ENCODE peak calls at places on chromosomes 16 and 17, in seven cellular contexts. B is AG04450, W is transverse colon, T is NT2/D1, P is tibial artery, A is mucosa of descending colon, X is prostate gland. Y is an unnamed sample. For H3K9me3, the result is how much of the 10 kb centered on the place peaks cover.

GRCh38 chr17:62869885-62870580 is 61.9 kb upstream of the MARCHF10 start:
- DNase-seq in X (no peak), W (no peak), P (no peak), A (no peak), B (no peak), T (peak), Y (no peak)

GRCh38 chr17:42804918-42805367 is 6.3 kb downstream of the CNTD1 start:
- DNase-seq in W (peak), B (no peak), X (peak), A (no peak), P (no peak), T (no peak), Y (no peak)

GRCh38 chr17:39045948-39046679 is 78.9 kb upstream of the FBXO47 start:
- DNase-seq in W (no peak), B (no peak), X (no peak), A (no peak), P (no peak), T (no peak), Y (no peak)

GRCh38 chr17:17783121-17783824 is 53.5 kb downstream of the SREBF1 start:
- DNase-seq in A (peak), W (peak), X (peak), B (no peak), P (peak), T (no peak), Y (no peak)

GRCh38 chr17:66702106-66702936 is 132.6 kb upstream of the CACNG5 start:
- DNase-seq in T (no peak), A (no peak), B (no peak), P (no peak), W (no peak), X (no peak), Y (no peak)

GRCh38 chr16:85348921-85349334 is 236.7 kb upstream of the CIBAR2 start:
- DNase-seq in T (no peak), P (no peak), W (no peak), A (no peak), X (no peak), B (no peak), Y (no peak)

GRCh38 chr17:68819465-68819864 is 135.7 kb downstream of the ABCA8 start:
- DNase-seq in B (no peak), P (no peak), W (no peak), A (no peak), X (no peak), T (no peak), Y (no peak)

GRCh38 chr17:29570521-29570920 is 2.0 kb downstream of the TP53I13 start:
- DNase-seq in T (no peak), A (peak), P (peak), X (no peak), B (no peak), W (peak), Y (no peak)

GRCh38 chr17:75105269-75106080 is 4.3 kb upstream of the ARMC7 start:
- DNase-seq in P (no peak), T (no peak), X (peak), B (no peak), W (peak), A (peak), Y (peak)

GRCh38 chr16:83606486-83607030 is 201.2 kb upstream of the HSBP1 start:
- DNase-seq in A (no peak), B (no peak), T (no peak), P (no peak), X (no peak), W (no peak), Y (no peak)

GRCh38 chr16:86480444-86480843 is 29.9 kb upstream of the FOXF1 start:
- DNase-seq in P (no peak), B (no peak), T (no peak), X (no peak), A (no peak), W (no peak), Y (no peak)

GRCh38 chr17:79658811-79659207 is 48.0 kb upstream of the RBFOX3 start:
- DNase-seq in T (peak), P (no peak), X (peak), B (no peak), W (peak), A (peak), Y (no peak)

GRCh38 chr16:23948949-23949392 is 113.2 kb downstream of the PRKCB start:
- DNase-seq in B (no peak), W (peak), A (peak), P (no peak), T (no peak), X (no peak), Y (no peak)

GRCh38 chr17:81717766-81718089 is 5.6 kb downstream of the SLC25A10 start:
- DNase-seq in X (no peak), B (no peak), T (no peak), P (no peak), A (no peak), W (no peak), Y (no peak)

GRCh38 chr17:61702450-61702849 is 111.4 kb upstream of the NACA2 start:
- DNase-seq in W (no peak), P (no peak), T (no peak), X (no peak), B (no peak), A (no peak), Y (no peak)

GRCh38 chr16:31879937-31880321 is 6.3 kb downstream of the ZNF267 start:
- DNase-seq in A (no peak), X (no peak), B (no peak), T (no peak), W (no peak), P (no peak), Y (no peak)
- H3K9me3 ChIP-seq in A (under half), X (under half), B (under half), T (under half), W (under half), P (under half), Y (under half)

GRCh38 chr16:89112377-89113151 is 18.9 kb downstream of the ACSF3 start:
- DNase-seq in P (no peak), W (no peak), B (no peak), A (no peak), T (no peak), X (no peak), Y (no peak)
- H3K4me3 ChIP-seq in P (no peak), W (no peak), B (no peak), A (no peak), T (no peak), X (no peak), Y (no peak)

GRCh38 chr17:19739241-19740201 is 8.6 kb downstream of the ALDH3A1 start:
- DNase-seq in A (no peak), T (no peak), W (no peak), B (no peak), P (no peak), X (no peak), Y (no peak)
- H3K9me3 ChIP-seq in A (under half), T (under half), W (under half), B (under half), P (under half), X (under half), Y (under half)

GRCh38 chr16:459761-460160 is 34.3 kb downstream of the RAB11FIP3 start:
- DNase-seq in T (no peak), X (no peak), W (no peak), A (no peak), P (no peak), B (no peak), Y (no peak)

GRCh38 chr16:457732-458400 is 32.4 kb downstream of the RAB11FIP3 start:
- DNase-seq in A (no peak), P (no peak), T (no peak), X (no peak), B (no peak), W (no peak), Y (peak)

GRCh38 chr16:455453-455852 is 30.0 kb downstream of the RAB11FIP3 start:
- DNase-seq in B (no peak), W (no peak), T (no peak), P (no peak), A (no peak), X (no peak), Y (no peak)

GRCh38 chr16:454397-454940 is 29.0 kb downstream of the RAB11FIP3 start:
- DNase-seq in A (no peak), B (no peak), T (no peak), W (no peak), P (no peak), X (no peak), Y (no peak)

DNA sequence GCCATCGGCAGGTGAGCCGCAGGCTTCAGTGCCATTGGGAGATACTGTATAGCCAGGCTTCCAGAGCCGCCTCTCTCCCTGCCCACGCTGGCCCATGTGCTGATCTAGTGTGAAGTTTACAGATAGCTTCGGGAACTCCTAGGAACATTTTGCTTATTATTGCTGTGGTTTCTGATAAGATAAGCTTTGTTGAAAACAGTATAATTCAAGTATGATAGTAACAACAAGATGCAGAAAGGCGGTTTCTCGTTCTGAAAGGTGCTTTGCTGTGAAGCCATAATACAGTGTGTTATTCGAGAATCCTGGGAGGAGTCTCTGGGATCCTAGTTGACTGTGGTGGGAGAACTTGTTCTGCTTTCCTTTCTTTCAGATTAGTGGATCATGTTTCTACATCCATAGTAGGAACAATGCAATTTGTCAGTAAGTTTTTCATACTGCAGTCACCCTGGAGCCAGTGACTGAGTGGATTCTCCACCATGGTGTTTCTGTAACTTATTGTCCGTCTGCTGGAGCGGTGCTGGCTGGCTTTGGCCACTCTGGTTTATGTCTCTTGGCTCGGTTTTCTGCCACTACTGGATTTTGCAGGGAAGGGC is 31.5 kb downstream of the RAB11FIP3 start:
- DNase-seq in W (no peak), P (no peak), A (no peak), X (peak), T (no peak), B (no peak), Y (peak)
- H3K4me3 ChIP-seq in W (no peak), P (no peak), A (no peak), X (no peak), T (no peak), B (peak), Y (no peak)